ENCODE peak calls at places on chromosomes 13 and 19, in nine cellular contexts. L, C, Z, J, O, S, K, Y and E are unnamed samples.

GRCh38 chr19:29577662-29577963 is 28.5 kb upstream of the POP4 start:
- DNase-seq in K (no peak), S (no peak), J (no peak), O (no peak), C (no peak), Y (no peak), L (no peak), Z (no peak), E (no peak)

GRCh38 chr19:15137777-15138176 is 30.6 kb downstream of the SYDE1 start:
- DNase-seq in S (no peak), C (no peak), Z (peak), Y (no peak), K (no peak), O (no peak), J (no peak), L (no peak), E (no peak)

GRCh38 chr13:22926176-22927007 is 254.4 kb upstream of the SGCG start:
- DNase-seq in Y (peak), L (peak), Z (no peak), K (no peak), O (no peak), S (peak), C (peak), J (peak), E (no peak)

GRCh38 chr13:42363941-42364612 is 92.1 kb downstream of the AKAP11 start:
- DNase-seq in C (no peak), S (no peak), Z (peak), O (no peak), K (no peak), Y (no peak), L (no peak), J (no peak), E (no peak)

GRCh38 chr19:2888739-2889224 is 11.9 kb upstream of the ZNF57 start:
- DNase-seq in Z (no peak), K (peak), J (no peak), Y (peak), O (peak), C (no peak), S (no peak), L (no peak), E (peak)

GRCh38 chr19:49071860-49072547 is 495 bp downstream of the KCNA7 start:
- DNase-seq in S (no peak), Z (no peak), L (no peak), C (no peak), Y (peak), K (no peak), J (peak), O (no peak), E (no peak)

GRCh38 chr19:39502640-39503417 is 4.1 kb downstream of the DLL3 start:
- DNase-seq in C (peak), Y (no peak), K (peak), S (no peak), Z (peak), L (peak), J (peak), O (peak), E (peak)

GRCh38 chr19:15614507-15615379 is at the start of gene CYP4F8:
- DNase-seq in L (no peak), K (no peak), Z (no peak), J (no peak), Y (no peak), O (no peak), S (no peak), C (no peak), E (no peak)

GRCh38 chr19:11164879-11165406 is 9.4 kb upstream of the SPC24 start:
- DNase-seq in Z (no peak), O (no peak), S (peak), L (peak), J (no peak), C (peak), Y (no peak), K (no peak), E (no peak)

GRCh38 chr19:58325623-58326022 is 1.2 kb upstream of the ZSCAN22 start:
- DNase-seq in O (no peak), Z (peak), C (no peak), L (no peak), J (no peak), S (no peak), K (no peak), Y (no peak), E (no peak)

GRCh38 chr19:6011206-6011605 is 33.3 kb upstream of the RANBP3 start:
- DNase-seq in Y (peak), J (no peak), O (no peak), S (no peak), Z (no peak), K (no peak), C (no peak), L (no peak), E (no peak)

GRCh38 chr19:38355728-38356725 is 18.3 kb upstream of the PSMD8 start:
- DNase-seq in Y (no peak), C (no peak), Z (no peak), J (no peak), K (no peak), L (no peak), S (no peak), O (no peak), E (no peak)

GRCh38 chr19:34269968-34270621 is 15.7 kb downstream of the GARRE1 start:
- DNase-seq in J (no peak), C (peak), Z (peak), Y (no peak), K (peak), L (peak), S (peak), O (peak), E (peak)

GRCh38 chr19:28999733-29000433 is 213.1 kb downstream of the UQCRFS1 start:
- DNase-seq in L (no peak), J (no peak), Y (no peak), Z (no peak), K (no peak), O (no peak), S (no peak), C (no peak), E (no peak)

GRCh38 chr19:3608750-3609322 is 2.2 kb upstream of the TBXA2R start:
- DNase-seq in S (no peak), Z (peak), J (no peak), C (no peak), L (no peak), O (no peak), Y (no peak), K (no peak), E (no peak)

GRCh38 chr19:38118176-38118575 is 105.8 kb downstream of the DPF1 start:
- DNase-seq in O (no peak), K (no peak), L (no peak), C (no peak), Y (no peak), J (no peak), S (no peak), Z (no peak), E (no peak)

GRCh38 chr13:58950911-58951310 is 1212.8 kb downstream of the DIAPH3 start:
- DNase-seq in C (no peak), J (no peak), K (no peak), L (no peak), O (no peak), Z (no peak), S (no peak), Y (no peak), E (no peak)

GRCh38 chr13:53782400-53783030 is 753.9 kb downstream of the OLFM4 start:
- DNase-seq in Z (peak), K (no peak), L (no peak), C (peak), Y (peak), O (no peak), J (peak), S (peak), E (no peak)

GRCh38 chr13:41691276-41691675 is 233.9 kb downstream of the RGCC start:
- DNase-seq in O (no peak), L (no peak), K (no peak), C (no peak), S (no peak), Z (no peak), Y (no peak), J (no peak), E (no peak)

GRCh38 chr19:33904681-33905080 is 108.0 kb downstream of the KCTD15 start:
- DNase-seq in O (no peak), S (no peak), L (no peak), Y (no peak), Z (peak), K (no peak), J (peak), C (peak), E (no peak)

GRCh38 chr13:93776936-93777335 is 550.3 kb downstream of the GPC6 start:
- DNase-seq in K (no peak), C (no peak), J (no peak), L (no peak), Z (peak), O (no peak), S (no peak), Y (no peak), E (no peak)

GRCh38 chr19:1794424-1795185 is 17.5 kb downstream of the ATP8B3 start:
- DNase-seq in J (no peak), L (no peak), C (no peak), Y (peak), Z (no peak), K (no peak), O (no peak), S (no peak), E (no peak)

GRCh38 chr19:13881692-13882418 is 4.9 kb downstream of the NANOS3 start:
- DNase-seq in O (peak), Z (no peak), L (no peak), J (no peak), K (peak), C (peak), Y (no peak), S (peak), E (peak)

GRCh38 chr13:33261426-33262068 is 24.0 kb downstream of the STARD13 start:
- DNase-seq in S (peak), Y (no peak), C (no peak), L (no peak), K (no peak), O (no peak), Z (no peak), J (no peak), E (no peak)